ENCODE peak calls at places on chromosomes 6 and 20, in six cellular contexts. A, X, D, B, Z and J are unnamed samples. For H3K4me1 and H3K36me3, the result is how much of the 10 kb centered on the place peaks cover.

GRCh38 chr6:41664271-41664670 is 26.0 kb downstream of the MDFI start:
- DNase-seq in A (no peak), X (no peak), D (no peak), B (no peak), Z (no peak), J (no peak)

GRCh38 chr6:148969679-148970078 is 222.8 kb downstream of the UST start:
- DNase-seq in A (no peak), X (peak), D (no peak), B (no peak), Z (peak), J (no peak)

GRCh38 chr6:41691426-41692079 is 43.9 kb downstream of the TFEB start:
- DNase-seq in A (no peak), X (no peak), D (no peak), B (no peak), Z (no peak), J (no peak)

GRCh38 chr20:5041433-5041832 is 40.1 kb upstream of the SLC23A2 start:
- DNase-seq in A (no peak), X (no peak), D (no peak), B (no peak), Z (peak), J (no peak)

GRCh38 chr20:8094845-8095244 is 37.2 kb upstream of the PLCB1 start:
- DNase-seq in A (no peak), X (no peak), D (no peak), B (no peak), Z (no peak), J (no peak)

GRCh38 chr20:60008130-60008808 is 50.0 kb downstream of the CDH26 start:
- DNase-seq in A (no peak), X (no peak), D (no peak), B (no peak), Z (no peak), J (no peak)

GRCh38 chr6:118668761-118669411 is 17.5 kb upstream of the CEP85L start:
- DNase-seq in A (no peak), X (no peak), D (no peak), B (no peak), Z (no peak), J (no peak)

GRCh38 chr6:4488389-4488788 is 287.8 kb upstream of the CDYL start:
- DNase-seq in A (no peak), X (no peak), D (no peak), B (no peak), Z (no peak), J (no peak)

GRCh38 chr6:93136111-93136510 is 283.2 kb downstream of the EPHA7 start:
- DNase-seq in A (no peak), X (no peak), D (no peak), B (no peak), Z (peak), J (no peak)

GRCh38 chr6:31617010-31617409 is 2.0 kb downstream of the AIF1 start:
- DNase-seq in A (no peak), X (no peak), D (no peak), B (no peak), Z (no peak), J (no peak)

GRCh38 chr6:12459945-12460800 is 170.0 kb downstream of the EDN1 start:
- DNase-seq in A (no peak), X (no peak), D (no peak), B (no peak), Z (no peak), J (no peak)

GRCh38 chr6:24985313-24985712 is 49.6 kb upstream of the RIPOR2 start:
- DNase-seq in A (no peak), X (no peak), D (no peak), B (no peak), Z (peak), J (no peak)

GRCh38 chr6:137852346-137852745 is 14.7 kb upstream of the TNFAIP3 start:
- DNase-seq in A (no peak), X (no peak), D (no peak), B (no peak), Z (no peak), J (no peak)

GRCh38 chr20:51428451-51429143 is 113.9 kb downstream of the NFATC2 start:
- DNase-seq in A (peak), X (peak), D (no peak), B (no peak), Z (peak), J (no peak)

GRCh38 chr20:9392892-9393857 is 121.2 kb upstream of the LAMP5 start:
- DNase-seq in A (no peak), X (peak), D (peak), B (no peak), Z (peak), J (no peak)

GRCh38 chr6:109229536-109229935 is 134.2 kb downstream of the CEP57L1 start:
- DNase-seq in A (no peak), X (peak), D (no peak), B (no peak), Z (no peak), J (no peak)

GRCh38 chr20:2745060-2745910 is 52.7 kb downstream of the EBF4 start:
- DNase-seq in A (no peak), X (no peak), D (no peak), B (no peak), Z (no peak), J (peak)

GRCh38 chr6:109059148-109059547 is 35.5 kb downstream of the SESN1 start:
- DNase-seq in A (no peak), X (no peak), D (no peak), B (no peak), Z (no peak), J (no peak)

GRCh38 chr6:11772109-11772830 is 6.3 kb downstream of the ADTRP start:
- DNase-seq in A (no peak), X (no peak), D (no peak), B (no peak), Z (no peak), J (no peak)

GRCh38 chr6:158631678-158632537 is 12.6 kb downstream of the DYNLT1 start:
- DNase-seq in A (no peak), X (peak), D (no peak), B (no peak), Z (no peak), J (no peak)

GRCh38 chr6:39439342-39440038 is 117.0 kb upstream of the KCNK16 start:
- DNase-seq in A (no peak), X (no peak), D (no peak), B (no peak), Z (no peak), J (no peak)

GRCh38 chr20:651713-652610 is 1.0 kb downstream of the SRXN1 start:
- DNase-seq in A (no peak), X (peak), D (no peak), B (no peak), Z (no peak), J (no peak)

GRCh38 chr6:9520417-9521151 is 894.3 kb downstream of the TFAP2A start:
- DNase-seq in A (no peak), X (no peak), D (no peak), B (no peak), Z (no peak), J (no peak)

GRCh38 chr6:74946961-74947360 is 258.9 kb downstream of the COL12A1 start:
- DNase-seq in A (no peak), X (no peak), D (no peak), B (no peak), Z (no peak), J (no peak)

GRCh38 chr6:30097902-30098606 is 14.8 kb downstream of the TRIM31 start:
- DNase-seq in A (no peak), X (peak), D (no peak), B (no peak), Z (no peak), J (no peak)

GRCh38 chr6:28544211-28544610 is 18.5 kb downstream of the GPX5 start:
- DNase-seq in A (no peak), X (no peak), D (no peak), B (no peak), Z (peak), J (no peak)

GRCh38 chr6:167285077-167285770 is 5.9 kb upstream of the UNC93A start:
- DNase-seq in A (peak), X (no peak), D (no peak), B (no peak), Z (no peak), J (no peak)

GRCh38 chr20:54227751-54228150 is 19.9 kb downstream of the PFDN4 start:
- DNase-seq in A (no peak), X (no peak), D (no peak), B (no peak), Z (no peak), J (no peak)

GRCh38 chr20:458766-459165 is 3.6 kb downstream of the TBC1D20 start:
- DNase-seq in A (no peak), X (no peak), D (no peak), B (no peak), Z (no peak), J (no peak)

GRCh38 chr6:138979813-138980668 is 8.0 kb downstream of the REPS1 start:
- DNase-seq in A (no peak), X (no peak), D (no peak), B (no peak), Z (no peak), J (no peak)

GRCh38 chr6:104326173-104327001 is 533.3 kb downstream of the HACE1 start:
- DNase-seq in A (no peak), X (no peak), D (no peak), B (no peak), Z (peak), J (no peak)

GRCh38 chr20:20390393-20390792 is 22.5 kb downstream of the INSM1 start:
- DNase-seq in A (no peak), X (no peak), D (no peak), B (no peak), Z (no peak), J (no peak)

GRCh38 chr6:106092279-106092678 is 6.1 kb downstream of the PRDM1 start:
- DNase-seq in A (no peak), X (no peak), D (no peak), B (no peak), Z (no peak), J (no peak)

GRCh38 chr6:163243083-163243482 is 171.4 kb upstream of the QKI start:
- DNase-seq in A (no peak), X (no peak), D (no peak), B (no peak), Z (no peak), J (no peak)

GRCh38 chr6:110067837-110068591 is 89.9 kb downstream of the GPR6 start:
- DNase-seq in A (no peak), X (no peak), D (no peak), B (no peak), Z (peak), J (no peak)

DNA sequence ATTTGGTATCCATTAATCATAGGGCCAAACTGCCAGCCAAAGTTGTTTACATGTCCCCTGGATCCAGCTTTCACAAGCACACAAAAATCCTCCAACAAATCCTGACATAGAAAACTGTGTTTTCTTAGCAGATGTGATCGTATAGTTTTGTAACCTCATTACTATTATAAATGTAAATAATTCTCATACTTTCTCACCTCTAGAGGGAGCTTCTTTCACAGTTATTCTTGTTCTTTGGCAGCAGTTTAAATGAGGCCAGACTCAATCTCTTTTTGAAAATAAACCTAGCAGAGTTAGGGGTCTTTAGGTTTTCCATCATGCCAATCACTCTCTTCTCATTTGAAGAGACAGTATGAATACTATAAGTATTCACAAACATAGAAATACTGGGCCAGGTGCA is 17.0 kb upstream of the ZNF318 start:
- DNase-seq in A (no peak), X (no peak), D (no peak), B (no peak), Z (peak), J (no peak)
- TF ChIP-seq CTCF in A (no peak), X (peak), D (peak), B (peak), Z (peak), J (no peak)

DNA sequence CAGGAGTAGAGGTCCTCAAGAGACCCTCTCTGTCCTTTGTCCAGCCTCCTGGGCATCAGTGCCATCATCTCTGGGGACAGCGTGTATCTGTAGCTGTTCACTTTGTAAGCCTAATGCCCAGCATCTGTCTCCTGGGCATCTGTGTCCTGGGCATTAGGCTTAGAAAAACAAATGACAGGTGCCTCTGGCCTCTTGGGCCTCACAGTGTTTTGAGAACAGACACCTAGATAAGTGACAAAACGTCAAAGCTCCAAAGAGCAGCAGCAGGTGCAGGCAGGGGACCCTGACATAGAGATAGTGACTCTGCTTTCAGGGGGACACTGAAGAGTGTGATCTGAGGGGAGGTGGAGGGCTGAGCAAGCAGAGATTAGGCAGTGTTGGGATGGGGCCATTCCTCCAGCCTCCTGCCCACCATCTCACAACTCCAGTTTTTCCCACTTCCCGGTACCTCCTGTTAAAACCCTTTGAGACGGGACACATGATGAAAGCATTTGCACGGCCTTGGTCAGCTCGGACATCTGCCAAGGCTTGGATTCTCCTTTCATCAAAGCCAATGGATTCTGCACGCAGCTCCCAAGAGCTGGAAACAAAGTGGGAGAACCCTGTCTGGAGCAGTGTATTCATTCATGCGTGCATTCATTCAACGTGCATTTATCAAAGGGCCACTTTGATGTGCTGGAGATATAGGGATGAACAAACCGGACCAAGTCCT is 55.5 kb upstream of the CD93 start:
- DNase-seq in A (no peak), X (no peak), D (no peak), B (no peak), Z (no peak), J (no peak)
- H3K4me1 ChIP-seq in A (under half), X (under half), D (half or more), B (under half), Z (under half), J (under half)

DNA sequence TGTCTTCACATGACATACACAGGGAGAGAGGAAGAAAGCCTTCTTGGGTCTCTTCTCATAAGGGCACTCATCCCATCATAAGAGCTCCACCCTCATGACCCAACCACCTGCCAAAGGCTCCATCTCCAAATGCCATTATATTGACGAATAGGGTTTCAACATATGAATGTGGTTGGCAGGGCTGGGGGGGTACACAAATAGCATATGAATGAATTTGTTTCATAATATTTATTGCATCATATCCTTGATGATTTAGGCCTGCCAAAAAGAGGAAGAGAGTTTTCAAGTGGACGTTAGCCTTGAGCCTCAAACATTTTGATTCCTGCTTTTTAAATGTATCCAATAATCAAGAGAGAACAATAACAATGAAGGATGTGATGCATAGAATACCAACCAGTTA is 26.2 kb upstream of the OPRM1 start:
- DNase-seq in A (no peak), X (no peak), D (no peak), B (no peak), Z (no peak), J (no peak)
- H3K36me3 ChIP-seq in A (under half), X (under half), D (under half), B (under half), Z (under half), J (under half)

DNA sequence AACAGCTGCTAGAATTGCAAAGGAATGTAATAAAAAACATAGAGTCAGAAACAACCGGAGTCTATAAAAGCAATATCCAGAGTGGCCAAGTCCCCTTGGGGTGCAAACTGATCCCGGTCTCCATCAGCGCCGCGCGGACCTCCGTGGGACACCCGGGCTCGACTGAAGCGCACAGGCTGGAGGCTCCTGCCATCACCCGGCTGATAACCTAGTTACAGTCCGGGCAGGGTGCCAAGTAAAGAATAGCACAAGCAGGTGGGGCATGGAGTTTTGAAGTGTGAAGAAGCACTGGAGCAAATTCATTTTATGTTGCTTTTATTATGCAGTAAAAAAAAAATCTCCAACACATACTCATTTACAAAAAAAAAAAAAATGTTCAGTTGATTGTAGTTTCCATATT is 205.1 kb upstream of the GMDS start:
- DNase-seq in A (peak), X (peak), D (no peak), B (peak), Z (no peak), J (no peak)
- TF ChIP-seq CTCF in A (no peak), X (no peak), D (no peak), B (no peak), Z (no peak), J (no peak)